ENCODE peak calls at places on chromosomes 3 and 15, in six cellular contexts. N is H9, A is trophoblast cell, K is neuronal stem cell, V is IMR-90, R is mesenchymal stem cell. J is an unnamed sample.

GRCh38 chr15:26065723-26066122 is 202.6 kb upstream of the ATP10A start:
- DNase-seq in N (no peak), A (no peak), K (no peak), V (no peak), R (no peak), J (no peak)

GRCh38 chr3:117263735-117264134 is 554.2 kb downstream of the TUSC7 start:
- DNase-seq in N (no peak), A (no peak), K (no peak), V (peak; percentile 44), R (no peak), J (no peak)

GRCh38 chr3:71438004-71438685 is 145.4 kb downstream of the FOXP1 start:
- DNase-seq in N (no peak), A (no peak), K (no peak), V (no peak), R (no peak), J (no peak)

GRCh38 chr3:159829056-159829995 is 159.3 kb upstream of the IL12A start:
- DNase-seq in N (no peak), A (no peak), K (no peak), V (peak; percentile 64), R (peak; percentile 59), J (no peak)

GRCh38 chr3:43074901-43075689 is 30.8 kb downstream of the POMGNT2 start:
- DNase-seq in N (no peak), A (no peak), K (no peak), V (no peak), R (no peak), J (no peak)

GRCh38 chr3:152183473-152183872 is 85.3 kb upstream of the MBNL1 start:
- DNase-seq in N (peak; percentile 55), A (peak; percentile 37), K (peak; percentile 26), V (peak; percentile 44), R (peak; percentile 44), J (no peak)

GRCh38 chr3:162489853-162490252 is 993.2 kb downstream of the OTOL1 start:
- DNase-seq in N (no peak), A (peak; percentile 4), K (no peak), V (no peak), R (peak; percentile 19), J (no peak)

GRCh38 chr15:101320501-101321052 is 25.5 kb upstream of the SNRPA1 start:
- DNase-seq in N (peak; percentile 78), A (peak; percentile 42), K (peak; percentile 14), V (peak; percentile 51), R (peak; percentile 95), J (no peak)

GRCh38 chr15:37289109-37289765 is 188.9 kb upstream of the MEIS2 start:
- DNase-seq in N (peak; percentile 46), A (peak; percentile 4), K (no peak), V (peak; percentile 5), R (peak; percentile 19), J (no peak)

GRCh38 chr3:126685493-126685892 is 18.5 kb upstream of the CHCHD6 start:
- DNase-seq in N (no peak), A (no peak), K (no peak), V (no peak), R (no peak), J (no peak)

GRCh38 chr3:123310741-123311140 is 109.0 kb downstream of the SEC22A start:
- DNase-seq in N (no peak), A (no peak), K (no peak), V (peak; percentile 31), R (no peak), J (no peak)

GRCh38 chr15:54120949-54121463 is 142.8 kb downstream of the UNC13C start:
- DNase-seq in N (no peak), A (no peak), K (no peak), V (no peak), R (no peak), J (no peak)

GRCh38 chr15:83919319-83919830 is 265.5 kb downstream of the ADAMTSL3 start:
- DNase-seq in N (no peak), A (no peak), K (no peak), V (no peak), R (no peak), J (no peak)

GRCh38 chr15:69954726-69955125 is 143.0 kb downstream of the TLE3 start:
- DNase-seq in N (no peak), A (no peak), K (no peak), V (no peak), R (no peak), J (no peak)

GRCh38 chr3:13597661-13598060 is 48.7 kb downstream of the FBLN2 start:
- DNase-seq in N (no peak), A (no peak), K (no peak), V (no peak), R (no peak), J (no peak)

GRCh38 chr15:69351333-69351732 is 52.6 kb downstream of the PAQR5 start:
- DNase-seq in N (no peak), A (no peak), K (no peak), V (no peak), R (no peak), J (no peak)

GRCh38 chr15:78301326-78301725 is 1.9 kb upstream of the SKIC8 start:
- DNase-seq in N (no peak), A (no peak), K (no peak), V (no peak), R (peak; percentile 3), J (no peak)

GRCh38 chr3:112555535-112556170 is 6.1 kb downstream of the ATG3 start:
- DNase-seq in N (no peak), A (no peak), K (no peak), V (peak; percentile 12), R (no peak), J (no peak)

GRCh38 chr3:47475029-47475569 is 642 bp downstream of the SCAP start:
- DNase-seq in N (no peak), A (no peak), K (no peak), V (peak; percentile 32), R (peak; percentile 82), J (no peak)

GRCh38 chr3:156390846-156391245 is 164.1 kb downstream of the SSR3 start:
- DNase-seq in N (no peak), A (no peak), K (no peak), V (no peak), R (no peak), J (no peak)

GRCh38 chr3:197487911-197488391 is 67.8 kb downstream of the BDH1 start:
- DNase-seq in N (no peak), A (peak; percentile 65), K (no peak), V (peak; percentile 94), R (peak; percentile 93), J (no peak)

GRCh38 chr3:98556164-98557130 is 24.7 kb downstream of the GPR15 start:
- DNase-seq in N (no peak), A (no peak), K (no peak), V (no peak), R (peak; percentile 52), J (no peak)

GRCh38 chr3:104878395-104878794 is 488.3 kb upstream of the ALCAM start:
- DNase-seq in N (no peak), A (no peak), K (no peak), V (peak; percentile 76), R (peak; percentile 50), J (no peak)

GRCh38 chr3:124599779-124600693 is 130.2 kb upstream of the UMPS start:
- DNase-seq in N (no peak), A (peak; percentile 35), K (no peak), V (peak; percentile 4), R (no peak), J (no peak)

GRCh38 chr15:89163271-89164055 is 57.9 kb downstream of the RLBP1 start:
- DNase-seq in N (no peak), A (no peak), K (peak; percentile 20), V (no peak), R (no peak), J (no peak)

GRCh38 chr3:156725706-156726105 is 51.3 kb downstream of the TIPARP start:
- DNase-seq in N (no peak), A (no peak), K (no peak), V (no peak), R (no peak), J (no peak)

GRCh38 chr3:104908761-104909160 is 457.9 kb upstream of the ALCAM start:
- DNase-seq in N (no peak), A (no peak), K (no peak), V (no peak), R (no peak), J (no peak)

GRCh38 chr3:60841355-60841754 is 409.9 kb downstream of the FHIT start:
- DNase-seq in N (no peak), A (peak; percentile 24), K (no peak), V (no peak), R (peak; percentile 64), J (no peak)

GRCh38 chr3:106829206-106829605 is 548.0 kb upstream of the CCDC54 start:
- DNase-seq in N (no peak), A (peak; percentile 45), K (no peak), V (peak; percentile 28), R (peak; percentile 54), J (no peak)

GRCh38 chr3:8436667-8437287 is 64.8 kb upstream of the LMCD1 start:
- DNase-seq in N (no peak), A (no peak), K (no peak), V (no peak), R (no peak), J (no peak)

GRCh38 chr3:149971403-149972075 is 844 bp upstream of the PFN2 start:
- DNase-seq in N (peak; percentile 86), A (peak; percentile 55), K (no peak), V (peak; percentile 64), R (peak; percentile 83), J (peak; percentile 85)
- H3K23ac ChIP-seq in N (no peak overlapping the region), A (no peak overlapping the region), K (peak overlapping the region; percentile 99), V (peak overlapping the region; percentile 94), R (no peak overlapping the region), J (no peak overlapping the region)

DNA sequence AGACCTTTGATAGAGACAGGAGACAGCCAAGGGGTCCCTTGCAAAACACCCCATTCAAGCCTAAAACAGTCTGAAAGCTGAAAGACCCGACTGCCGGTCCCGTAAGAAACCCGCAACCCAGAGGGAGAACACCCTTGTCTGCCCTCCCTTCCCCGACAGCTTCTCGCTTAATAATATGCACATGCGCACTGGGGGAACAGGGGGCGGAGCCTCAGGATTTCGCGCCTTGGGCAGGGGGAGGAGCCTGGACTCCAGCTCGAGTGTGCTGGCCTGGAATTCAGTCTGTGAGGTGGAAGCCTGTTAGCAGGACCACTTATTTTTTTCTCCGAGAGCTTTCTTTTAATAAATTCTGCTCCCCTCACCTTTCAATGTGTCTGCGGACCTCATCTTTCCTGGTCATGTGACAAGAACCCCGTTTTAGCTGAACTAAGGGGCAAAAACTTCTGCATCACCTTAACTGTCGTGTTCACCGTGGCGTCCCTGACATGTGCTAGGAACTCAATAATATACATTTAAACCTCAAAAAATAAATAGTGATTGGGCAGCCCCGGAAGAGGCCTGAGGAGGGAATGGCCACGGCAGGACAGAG is 17.0 kb downstream of the TNFAIP8L3 start:
- DNase-seq in N (peak; percentile 91), A (peak; percentile 46), K (peak; percentile 49), V (no peak), R (no peak), J (peak; percentile 66)
- H2AFZ ChIP-seq in N (no peak overlapping the region), A (no peak overlapping the region), K (no peak overlapping the region), V (peak overlapping the region; percentile 64), R (no peak overlapping the region), J (peak overlapping the region; percentile 4)

DNA sequence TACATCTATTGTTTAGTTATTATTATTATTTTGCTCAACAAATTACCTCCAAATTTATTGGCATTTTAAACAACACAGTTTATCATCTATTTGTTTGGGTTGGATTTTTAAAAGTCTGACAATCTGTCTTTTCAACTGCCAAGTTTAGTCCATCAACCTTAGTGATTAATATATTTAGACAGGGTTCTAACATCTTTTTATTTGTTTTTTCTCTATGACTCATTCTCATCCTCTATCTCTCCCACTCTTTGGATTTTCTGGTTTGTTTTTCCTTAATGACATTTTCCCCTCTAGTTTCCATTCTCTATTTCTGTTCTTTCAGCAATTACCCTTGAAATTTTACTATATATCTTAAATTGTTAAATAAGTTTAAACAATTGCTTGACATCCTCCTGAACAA is 41.9 kb downstream of the EMC4 start:
- DNase-seq in N (no peak), A (no peak), K (no peak), V (no peak), R (no peak), J (no peak)
- H3K14ac ChIP-seq in N (no peak overlapping the region), A (no peak overlapping the region), K (no peak overlapping the region), V (no peak overlapping the region), R (no peak overlapping the region), J (no peak overlapping the region)

GRCh38 chr3:11719406-11720219 is 75.9 kb upstream of the VGLL4 start:
- DNase-seq in N (peak; percentile 93), A (peak; percentile 96), K (peak; percentile 75), V (peak; percentile 28), R (peak; percentile 48), J (peak; percentile 76)
- H3K23ac ChIP-seq in N (no peak overlapping the region), A (no peak overlapping the region), K (no peak overlapping the region), V (no peak overlapping the region), R (peak overlapping the region; percentile 83), J (no peak overlapping the region)

J was measured in H1.